ENCODE peak calls at places on chromosomes 11 and 22, in four cellular contexts. I is H1, Y is HepG2, R is K562. C is an unnamed sample. For H3K4me1, the result is how much of the 10 kb centered on the place peaks cover.

GRCh38 chr11:86515297-86516094 is 140.8 kb downstream of the CCDC81 start:
- DNase-seq in I (no peak), Y (no peak), R (no peak), C (no peak)

GRCh38 chr22:27377501-27377900 is 424.1 kb downstream of the MN1 start:
- DNase-seq in I (no peak), Y (no peak), R (no peak), C (no peak)

GRCh38 chr22:25449781-25450317 is 114.6 kb upstream of the GRK3 start:
- DNase-seq in I (no peak), Y (no peak), R (no peak), C (no peak)

GRCh38 chr11:66727282-66727882 is 1.6 kb downstream of the SPTBN2 start:
- DNase-seq in I (no peak), Y (no peak), R (peak), C (peak)

GRCh38 chr22:17171313-17172171 is 12.5 kb upstream of the HDHD5 start:
- DNase-seq in I (peak), Y (peak), R (peak), C (peak)

GRCh38 chr11:75673977-75674582 is 5.2 kb upstream of the MAP6 start:
- DNase-seq in I (no peak), Y (peak), R (peak), C (peak)

GRCh38 chr22:36546932-36547331 is 18.0 kb upstream of the EIF3D start:
- DNase-seq in I (no peak), Y (peak), R (no peak), C (no peak)

GRCh38 chr11:76602431-76602861 is 68.1 kb downstream of the LRRC32 start:
- DNase-seq in I (no peak), Y (no peak), R (peak), C (no peak)

GRCh38 chr11:19072464-19072863 is 11.9 kb upstream of the MRGPRX2 start:
- DNase-seq in I (no peak), Y (no peak), R (no peak), C (no peak)

GRCh38 chr11:131749100-131749499 is 378.7 kb downstream of the NTM start:
- DNase-seq in I (no peak), Y (no peak), R (no peak), C (no peak)

GRCh38 chr22:50018608-50019291 is 6.2 kb upstream of the IL17REL start:
- DNase-seq in I (no peak), Y (no peak), R (no peak), C (no peak)

GRCh38 chr11:88799749-88800500 is 265.9 kb downstream of the GRM5 start:
- DNase-seq in I (no peak), Y (no peak), R (no peak), C (no peak)

GRCh38 chr11:22558638-22559037 is 67.0 kb downstream of the FANCF start:
- DNase-seq in I (no peak), Y (no peak), R (peak), C (no peak)

GRCh38 chr11:65539401-65540289 is 14.8 kb downstream of the SCYL1 start:
- DNase-seq in I (no peak), Y (no peak), R (no peak), C (peak)

GRCh38 chr11:32792948-32793475 is 1.4 kb downstream of the CCDC73 start:
- DNase-seq in I (peak), Y (peak), R (peak), C (peak)

GRCh38 chr11:112279901-112280267 is 19.2 kb upstream of the PLET1 start:
- DNase-seq in I (no peak), Y (peak), R (peak), C (peak)

GRCh38 chr11:61972796-61973602 is 5.6 kb upstream of the FTH1 start:
- DNase-seq in I (no peak), Y (peak), R (no peak), C (no peak)

GRCh38 chr11:72426054-72426757 is 8.1 kb downstream of the CLPB start:
- DNase-seq in I (no peak), Y (no peak), R (no peak), C (no peak)

DNA sequence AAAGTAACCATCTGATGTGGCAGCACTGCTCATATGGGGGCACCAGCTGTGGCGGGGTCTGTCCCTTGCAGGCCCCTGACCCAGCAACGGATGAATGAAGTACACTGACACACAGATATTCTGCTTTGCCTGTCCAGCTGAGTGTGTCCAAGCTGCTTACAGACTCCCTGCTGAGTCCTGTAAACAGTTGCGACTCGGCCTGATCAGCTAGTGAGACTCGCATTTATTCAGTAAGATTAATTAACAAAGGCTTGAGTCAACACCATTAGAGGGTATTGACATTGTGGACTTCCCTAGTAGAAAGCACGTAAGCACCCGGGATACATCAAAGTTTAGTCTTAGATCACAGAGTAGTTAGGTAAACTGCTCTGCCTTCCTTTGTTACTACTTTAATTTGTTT is 15.3 kb upstream of the OR10D3 start:
- DNase-seq in I (no peak), Y (no peak), R (no peak), C (peak)
- TF ChIP-seq CREB1 in I (no peak), Y (no peak), R (no peak), C (no peak)

DNA sequence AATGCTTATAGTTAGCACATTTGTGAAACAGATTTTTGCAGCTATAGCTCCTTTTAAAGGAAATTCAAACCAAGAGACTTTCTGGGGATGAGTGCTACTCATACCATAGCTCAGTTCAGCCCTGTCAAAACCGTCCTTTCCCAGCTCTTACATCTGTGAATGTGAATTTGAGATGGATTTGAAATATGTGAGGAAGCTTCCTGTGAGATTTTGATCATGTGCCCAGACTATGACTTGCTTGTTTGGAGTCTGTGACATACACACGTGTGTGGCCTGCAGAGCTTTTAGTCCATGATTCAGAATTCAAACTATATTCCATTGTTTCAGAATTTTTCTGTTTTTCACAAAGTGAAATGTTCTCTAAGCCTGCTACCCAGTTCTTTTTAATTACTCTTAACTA is 4.4 kb upstream of the MMP1 start:
- DNase-seq in I (no peak), Y (no peak), R (no peak), C (no peak)
- H3K4me1 ChIP-seq in I (under half), Y (under half), R (under half), C (under half)

GRCh38 chr11:120909676-120910215 is 114.2 kb upstream of the TBCEL start:
- DNase-seq in I (no peak), Y (no peak), R (no peak), C (no peak)

GRCh38 chr11:120914021-120914420 is 109.9 kb upstream of the TBCEL start:
- DNase-seq in I (no peak), Y (no peak), R (no peak), C (no peak)

GRCh38 chr11:120912915-120913314 is 111.0 kb upstream of the TBCEL start:
- DNase-seq in I (no peak), Y (no peak), R (no peak), C (no peak)

GRCh38 chr11:120911943-120912342 is 112.0 kb upstream of the TBCEL start:
- DNase-seq in I (no peak), Y (no peak), R (no peak), C (no peak)

GRCh38 chr11:120912504-120912903 is 111.4 kb upstream of the TBCEL start:
- DNase-seq in I (no peak), Y (peak), R (peak), C (peak)
- TF ChIP-seq CREB1 in I (no peak), Y (no peak), R (no peak), C (no peak)

GRCh38 chr22:35475545-35475944 is 65.1 kb upstream of the RASD2 start:
- DNase-seq in I (no peak), Y (no peak), R (no peak), C (no peak)
- H3K4me1 ChIP-seq in I (under half), Y (under half), R (under half), C (under half)

DNA sequence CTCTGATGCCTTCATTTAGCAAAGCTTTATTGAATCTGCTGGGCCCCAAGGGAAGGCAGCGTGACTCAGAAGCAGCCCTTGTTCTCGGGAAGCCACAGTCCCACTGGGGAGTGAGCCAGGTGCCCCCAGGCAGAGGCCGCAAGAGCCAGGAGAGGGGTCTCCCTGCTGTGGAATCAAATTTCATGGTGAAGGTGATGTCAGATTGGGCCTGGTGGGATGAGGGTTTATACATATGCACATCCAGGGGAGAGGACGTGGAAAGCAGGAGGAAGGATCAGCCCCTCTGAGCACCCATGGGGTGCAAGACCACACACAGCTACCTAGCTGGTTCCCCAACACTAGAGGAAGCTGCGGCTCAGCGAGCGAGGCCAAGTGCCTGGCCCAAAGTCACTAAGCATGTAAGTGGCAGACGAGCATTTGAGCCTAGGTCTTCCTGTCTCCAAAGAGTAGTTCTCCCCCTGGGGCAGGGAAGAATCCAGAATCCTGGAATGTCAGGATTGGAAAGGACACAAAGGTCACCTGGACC is 2.0 kb downstream of the SYNGR1 start:
- DNase-seq in I (no peak), Y (no peak), R (no peak), C (peak)
- TF ChIP-seq CREB1 in I (no peak), Y (no peak), R (no peak), C (no peak)

GRCh38 chr11:27390318-27390958 is 27.4 kb upstream of the CCDC34 start:
- DNase-seq in I (no peak), Y (no peak), R (no peak), C (peak)
- H3K4me1 ChIP-seq in I (under half), Y (half or more), R (under half), C (half or more)

GRCh38 chr11:69293087-69293486 is 868 bp upstream of the MYEOV start:
- DNase-seq in I (peak), Y (no peak), R (peak), C (no peak)
- TF ChIP-seq CREB1 in I (no peak), Y (no peak), R (no peak), C (no peak)

GRCh38 chr11:44564653-44565007 is 833 bp upstream of the CD82 start:
- DNase-seq in I (no peak), Y (no peak), R (peak), C (peak)
- H3K4me1 ChIP-seq in I (under half), Y (under half), R (under half), C (under half)

C was measured in GM23338.